ENCODE peak calls at places on chromosomes 13 and 19, in nine cellular contexts. N is GM23338; D is breast epithelium; R is right atrium auricular region; O is left lung; L is stomach; Y is heart right ventricle; Q is neural progenitor cell; A is CD8-positive, alpha-beta T cell. S is an unnamed sample. For H3K4me1, the result is how much of the 10 kb centered on the place peaks cover.

GRCh38 chr13:89212186-89212585 is 1541.0 kb downstream of the SLITRK5 start:
- DNase-seq in N (no peak), D (no peak), R (no peak), O (no peak), L (no peak), Y (no peak), Q (no peak), A (no peak), S (no peak)

GRCh38 chr19:9827325-9828238 is at the start of gene UBL5:
- DNase-seq in N (peak), D (peak), R (peak), O (peak), L (peak), Y (peak), Q (peak), A (peak), S (peak)

GRCh38 chr19:2494084-2494446 is 18.1 kb downstream of the GADD45B start:
- DNase-seq in N (no peak), D (no peak), R (no peak), O (no peak), L (no peak), Y (no peak), Q (no peak), A (no peak), S (no peak)

GRCh38 chr13:97948041-97948440 is 5.4 kb upstream of the IPO5 start:
- DNase-seq in N (no peak), D (no peak), R (no peak), O (no peak), L (no peak), Y (no peak), Q (no peak), A (no peak), S (no peak)

GRCh38 chr13:68697551-68697950 is 1410.1 kb upstream of the ATXN8OS start:
- DNase-seq in N (no peak), D (no peak), R (no peak), O (no peak), L (no peak), Y (no peak), Q (no peak), A (no peak), S (no peak)

GRCh38 chr19:3373971-3374368 is 7.6 kb downstream of the NFIC start:
- DNase-seq in N (no peak), D (no peak), R (no peak), O (no peak), L (no peak), Y (no peak), Q (no peak), A (no peak), S (no peak)

GRCh38 chr19:49150106-49150943 is 4.9 kb downstream of the HRC start:
- DNase-seq in N (peak), D (peak), R (peak), O (peak), L (peak), Y (peak), Q (peak), A (no peak), S (peak)

GRCh38 chr13:106242554-106242953 is 292.9 kb downstream of the EFNB2 start:
- DNase-seq in N (no peak), D (no peak), R (no peak), O (no peak), L (no peak), Y (no peak), Q (no peak), A (no peak), S (no peak)

GRCh38 chr13:24228852-24229458 is 68.4 kb downstream of the SPATA13 start:
- DNase-seq in N (peak), D (no peak), R (no peak), O (no peak), L (no peak), Y (peak), Q (peak), A (no peak), S (no peak)

GRCh38 chr13:26412263-26412662 is 145.2 kb upstream of the WASF3 start:
- DNase-seq in N (no peak), D (no peak), R (no peak), O (no peak), L (no peak), Y (no peak), Q (no peak), A (no peak), S (no peak)

GRCh38 chr19:34355201-34355600 is 9.8 kb upstream of the GPI start:
- DNase-seq in N (no peak), D (no peak), R (no peak), O (peak), L (no peak), Y (no peak), Q (no peak), A (no peak), S (no peak)

GRCh38 chr13:78131811-78132210 is 213.2 kb upstream of the EDNRB start:
- DNase-seq in N (no peak), D (no peak), R (no peak), O (no peak), L (no peak), Y (no peak), Q (no peak), A (no peak), S (no peak)

GRCh38 chr19:55640043-55640576 is 692 bp upstream of the ZNF580 start:
- DNase-seq in N (peak), D (no peak), R (no peak), O (peak), L (peak), Y (peak), Q (peak), A (peak), S (peak)
- TF ChIP-seq CTCF in N (peak), D (peak), R (peak), O (peak), L (peak), Y (peak), Q (peak), A (peak), S (peak)

GRCh38 chr19:10979950-10980349 is 19.1 kb downstream of the SMARCA4 start:
- DNase-seq in N (no peak), D (no peak), R (no peak), O (peak), L (no peak), Y (no peak), Q (no peak), A (no peak), S (no peak)
- H3K4me1 ChIP-seq in N (under half), D (under half), R (under half), O (under half), L (under half), Y (under half), Q (under half), A (under half), S (under half)

GRCh38 chr19:55695511-55696290 is 20.7 kb downstream of the EPN1 start:
- DNase-seq in N (no peak), D (no peak), R (no peak), O (peak), L (no peak), Y (no peak), Q (no peak), A (no peak), S (peak)
- TF ChIP-seq CTCF in N (no peak), D (no peak), R (no peak), O (no peak), L (no peak), Y (no peak), Q (no peak), A (no peak), S (no peak)

DNA sequence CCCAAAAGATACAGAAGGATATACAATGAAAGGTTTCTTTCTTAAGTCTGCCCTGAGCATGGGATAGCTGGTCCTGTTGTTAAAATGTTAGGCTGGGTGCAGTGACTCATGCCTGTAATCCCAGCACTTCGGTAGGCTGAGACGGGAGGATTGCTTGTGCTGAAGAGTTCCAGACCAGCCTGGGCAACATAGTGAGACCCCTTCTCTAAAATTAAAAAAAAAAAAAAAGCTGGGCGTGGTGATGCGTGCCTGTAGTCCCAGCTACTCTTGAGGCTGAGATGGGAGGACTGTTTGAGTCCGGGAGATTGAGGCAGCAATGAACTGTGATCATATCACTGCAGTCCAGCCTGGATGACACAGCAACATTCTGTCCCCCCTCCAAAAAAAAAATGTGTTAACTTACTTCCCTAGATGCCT is 52.5 kb upstream of the SHKBP1 start:
- DNase-seq in N (no peak), D (no peak), R (no peak), O (no peak), L (no peak), Y (no peak), Q (no peak), A (no peak), S (no peak)
- H3K4me1 ChIP-seq in N (under half), D (under half), R (under half), O (under half), L (under half), Y (under half), Q (under half), A (under half), S (under half)

GRCh38 chr19:18192673-18193387 is at the start of gene MPV17L2:
- DNase-seq in N (peak), D (peak), R (peak), O (peak), L (peak), Y (peak), Q (peak), A (peak), S (peak)
- TF ChIP-seq CTCF in N (no peak), D (peak), R (no peak), O (no peak), L (no peak), Y (no peak), Q (no peak), A (no peak), S (no peak)

GRCh38 chr19:38880882-38881609 is 3.0 kb upstream of the RINL start:
- DNase-seq in N (no peak), D (no peak), R (no peak), O (peak), L (no peak), Y (no peak), Q (no peak), A (no peak), S (no peak)
- H3K4me1 ChIP-seq in N (under half), D (under half), R (under half), O (under half), L (under half), Y (under half), Q (under half), A (under half), S (under half)

DNA sequence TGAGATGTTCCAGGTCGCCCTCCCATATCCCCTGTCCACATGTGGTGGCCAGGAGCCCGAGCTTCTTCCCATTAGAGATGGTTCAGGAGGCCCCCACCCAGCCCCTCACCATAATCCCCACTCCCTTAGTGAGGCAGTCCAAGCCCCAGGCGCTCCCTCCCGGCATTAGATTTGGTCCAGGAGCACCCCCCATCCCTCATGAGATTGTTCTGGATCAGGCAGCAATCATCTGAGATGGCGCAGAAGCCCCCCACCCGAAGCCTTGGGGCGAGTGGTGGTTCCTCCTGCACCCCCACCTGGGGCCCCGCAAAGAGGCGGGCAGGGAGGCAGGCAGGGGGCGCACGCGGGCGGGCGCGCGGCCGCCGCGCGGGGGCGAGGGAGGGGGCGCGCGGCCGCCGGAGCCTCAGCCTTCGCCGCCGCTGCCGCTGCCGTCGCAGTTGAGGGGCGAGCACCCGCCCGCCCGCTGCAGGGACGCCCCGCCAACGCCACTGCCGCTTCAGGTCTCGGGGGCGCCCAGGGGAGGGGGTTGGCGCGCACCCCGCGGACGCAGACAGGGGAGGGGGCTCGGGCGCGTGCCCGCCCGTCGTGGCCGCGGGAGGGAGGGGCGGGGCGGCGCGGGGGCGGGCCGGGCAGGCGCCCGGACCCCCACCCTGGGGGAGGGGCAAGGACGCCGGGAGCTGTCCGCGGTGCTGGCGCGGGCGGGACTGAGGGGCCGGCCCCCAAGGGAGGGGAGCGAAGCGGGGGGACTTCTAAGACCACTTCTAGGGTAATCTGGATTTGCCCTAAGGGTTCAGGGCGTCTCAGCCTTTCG is 46.4 kb upstream of the SHKBP1 start:
- DNase-seq in N (peak), D (no peak), R (no peak), O (no peak), L (no peak), Y (no peak), Q (peak), A (no peak), S (no peak)
- TF ChIP-seq CTCF in N (peak), D (no peak), R (no peak), O (no peak), L (peak), Y (no peak), Q (peak), A (no peak), S (no peak)

GRCh38 chr19:39212377-39212742 is 8.3 kb upstream of the SYCN start:
- DNase-seq in N (peak), D (no peak), R (no peak), O (peak), L (peak), Y (no peak), Q (peak), A (peak), S (peak)

GRCh38 chr19:39209196-39209595 is 5.1 kb upstream of the SYCN start:
- DNase-seq in N (no peak), D (no peak), R (no peak), O (no peak), L (no peak), Y (no peak), Q (no peak), A (no peak), S (no peak)

GRCh38 chr19:39208175-39208795 is 4.2 kb upstream of the SYCN start:
- DNase-seq in N (no peak), D (no peak), R (no peak), O (no peak), L (no peak), Y (no peak), Q (no peak), A (no peak), S (no peak)

GRCh38 chr19:39207293-39207836 is 3.3 kb upstream of the SYCN start:
- DNase-seq in N (no peak), D (no peak), R (no peak), O (no peak), L (no peak), Y (no peak), Q (no peak), A (no peak), S (no peak)

DNA sequence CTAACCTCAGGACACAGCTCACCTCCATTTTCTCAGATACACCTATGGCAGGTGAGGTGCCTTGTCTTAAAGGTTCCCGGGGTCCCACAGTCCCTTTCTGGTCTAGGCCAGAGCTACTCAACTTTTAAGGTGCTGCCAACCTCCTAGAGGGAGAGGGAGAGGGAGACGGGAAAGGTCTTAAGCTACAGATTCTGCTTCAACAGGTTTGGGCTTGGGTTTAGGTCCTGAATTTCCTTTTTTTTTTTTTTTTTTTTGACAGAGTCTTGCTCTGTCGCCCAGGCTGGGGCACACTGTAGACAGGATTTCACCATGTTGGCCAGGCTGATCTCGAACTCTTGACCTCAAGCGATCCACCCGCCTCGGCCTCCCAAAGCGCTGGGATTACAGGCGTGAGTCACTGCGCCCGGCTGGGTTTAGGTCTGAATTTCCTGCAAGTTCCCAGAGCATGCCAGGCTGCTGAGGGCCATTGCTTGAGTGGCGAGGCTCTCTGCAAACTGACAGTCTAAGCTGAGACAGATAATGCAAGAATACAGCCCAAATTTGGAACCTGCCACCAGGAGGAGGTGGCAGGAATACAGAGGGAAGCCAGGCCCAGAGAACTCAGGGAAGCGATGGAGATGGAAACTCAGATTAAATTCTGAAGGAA is 7.8 kb upstream of the SYCN start:
- DNase-seq in N (no peak), D (no peak), R (no peak), O (no peak), L (no peak), Y (no peak), Q (no peak), A (no peak), S (no peak)
- H3K4me1 ChIP-seq in N (under half), D (under half), R (under half), O (under half), L (under half), Y (under half), Q (under half), A (under half), S (under half)

DNA sequence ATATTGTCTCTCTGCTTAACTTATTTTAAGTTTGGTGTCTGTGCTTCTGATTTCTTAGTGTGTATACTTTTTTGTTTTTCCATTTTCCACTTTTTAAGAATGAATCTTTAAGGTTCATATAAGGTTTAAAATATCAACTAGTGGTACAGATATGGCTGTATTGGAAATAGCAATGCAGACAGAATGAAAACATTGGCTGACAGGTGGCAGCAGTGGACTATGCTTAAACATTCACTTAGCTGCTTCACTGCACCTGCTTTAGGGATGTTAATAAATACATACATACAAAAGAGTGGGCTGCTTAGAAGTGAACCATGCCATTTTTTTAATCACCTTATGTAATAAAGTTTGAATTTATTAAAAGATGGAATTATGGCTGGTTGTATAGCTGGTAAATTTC is 27.3 kb downstream of the TM9SF2 start:
- DNase-seq in N (no peak), D (no peak), R (no peak), O (no peak), L (no peak), Y (no peak), Q (peak), A (no peak), S (no peak)
- TF ChIP-seq CTCF in N (peak), D (no peak), R (no peak), O (no peak), L (no peak), Y (no peak), Q (peak), A (peak), S (no peak)

S was measured in lower lobe of right lung.